ENCODE peak calls at places on chromosomes 4 and X, in four cellular contexts. Z is stimulated activated CD4-positive, alpha-beta T cell treated with anti-CD3 and anti-CD28 coated beads, Interleukin-2, amount 100 ng/mL, for 48 hours; N is fibroblast of pulmonary artery; G is H54. C is an unnamed sample.

GRCh38 chr4:183887351-183887750 is 17.8 kb upstream of the STOX2 start:
- DNase-seq in Z (no peak), N (no peak), G (no peak), C (no peak)

GRCh38 chr4:86092684-86093083 is 267.2 kb downstream of the MAPK10 start:
- DNase-seq in Z (no peak), N (peak), G (no peak), C (no peak)

GRCh38 chrX:2385224-2385623 is 115.6 kb downstream of the DHRSX start:
- DNase-seq in Z (no peak), N (peak), G (peak), C (no peak)

GRCh38 chr4:52015366-52015765 is 4.8 kb downstream of the LRRC66 start:
- DNase-seq in Z (no peak), N (peak), G (no peak), C (no peak)

GRCh38 chr4:24651266-24651665 is 66.9 kb upstream of the DHX15 start:
- DNase-seq in Z (no peak), N (no peak), G (no peak), C (no peak)

GRCh38 chr4:5203309-5203708 is 152.0 kb downstream of the STK32B start:
- DNase-seq in Z (no peak), N (no peak), G (no peak), C (no peak)

GRCh38 chrX:101206471-101206870 is 13.1 kb upstream of the DRP2 start:
- DNase-seq in Z (no peak), N (peak), G (peak), C (no peak)

GRCh38 chr4:186602978-186603377 is 47.6 kb upstream of the MTNR1A start:
- DNase-seq in Z (no peak), N (no peak), G (no peak), C (no peak)

GRCh38 chr4:162403956-162404355 is 240.2 kb upstream of the FSTL5 start:
- DNase-seq in Z (no peak), N (no peak), G (no peak), C (no peak)

GRCh38 chr4:170079981-170080380 is 9.8 kb downstream of the AADAT start:
- DNase-seq in Z (no peak), N (no peak), G (no peak), C (no peak)

GRCh38 chr4:37876156-37876555 is 14.7 kb upstream of the TBC1D1 start:
- DNase-seq in Z (no peak), N (no peak), G (no peak), C (no peak)

GRCh38 chrX:72245461-72246089 is 6.7 kb upstream of the ERCC6L start:
- DNase-seq in Z (peak), N (peak), G (peak), C (peak)

C was measured in NCI-H1930.